ENCODE peak calls at places on chromosomes 6 and 20, in six cellular contexts. One of them, this sample, is unnamed.
A peak's percentile ranks its signal among the peaks of the same experiment; 100 is the strongest.

GRCh38 chr6:137145421-137145820 is 28.0 kb downstream of the IL22RA2 start:
- DNase-seq in PC-3: no peak
- DNase-seq in thoracic aorta: no peak
- DNase-seq in adrenal gland: no peak
- DNase-seq in cardiac muscle cell: peak; percentile 53
- DNase-seq in A549: no peak
- DNase-seq in this sample: no peak

GRCh38 chr20:39849171-39849570 is 839.9 kb downstream of the MAFB start:
- DNase-seq in PC-3: no peak
- DNase-seq in thoracic aorta: no peak
- DNase-seq in adrenal gland: no peak
- DNase-seq in cardiac muscle cell: no peak
- DNase-seq in A549: no peak
- DNase-seq in this sample: no peak

GRCh38 chr6:44022671-44023352 is 104.4 kb downstream of the MRPL14 start:
- DNase-seq in PC-3: no peak
- DNase-seq in thoracic aorta: no peak
- DNase-seq in adrenal gland: no peak
- DNase-seq in cardiac muscle cell: no peak
- DNase-seq in A549: no peak
- DNase-seq in this sample: no peak

GRCh38 chr6:54988576-54988975 is 142.0 kb downstream of the FAM83B start:
- DNase-seq in PC-3: peak; percentile 57
- DNase-seq in thoracic aorta: no peak
- DNase-seq in adrenal gland: no peak
- DNase-seq in cardiac muscle cell: no peak
- DNase-seq in A549: no peak
- DNase-seq in this sample: no peak

GRCh38 chr20:4008026-4008413 is 7.3 kb downstream of the RNF24 start:
- DNase-seq in PC-3: no peak
- DNase-seq in thoracic aorta: no peak
- DNase-seq in adrenal gland: no peak
- DNase-seq in cardiac muscle cell: no peak
- DNase-seq in A549: no peak
- DNase-seq in this sample: no peak

GRCh38 chr6:168097621-168098430 is 18.8 kb upstream of the FRMD1 start:
- DNase-seq in PC-3: no peak
- DNase-seq in thoracic aorta: no peak
- DNase-seq in adrenal gland: no peak
- DNase-seq in cardiac muscle cell: no peak
- DNase-seq in A549: no peak
- DNase-seq in this sample: no peak

GRCh38 chr6:119347466-119348307 is 1.9 kb downstream of the MAN1A1 start:
- DNase-seq in PC-3: peak; percentile 38
- DNase-seq in thoracic aorta: no peak
- DNase-seq in adrenal gland: peak; percentile 78
- DNase-seq in cardiac muscle cell: no peak
- DNase-seq in A549: no peak
- DNase-seq in this sample: peak; percentile 24

GRCh38 chr20:401682-402495 is 6.2 kb upstream of the RBCK1 start:
- DNase-seq in PC-3: peak; percentile 99
- DNase-seq in thoracic aorta: no peak
- DNase-seq in adrenal gland: peak; percentile 12
- DNase-seq in cardiac muscle cell: peak; percentile 51
- DNase-seq in A549: peak; percentile 99
- DNase-seq in this sample: no peak

GRCh38 chr20:62946918-62947317 is 5.6 kb upstream of the SLC17A9 start:
- DNase-seq in PC-3: no peak
- DNase-seq in thoracic aorta: no peak
- DNase-seq in adrenal gland: peak; percentile 41
- DNase-seq in cardiac muscle cell: peak; percentile 80
- DNase-seq in A549: no peak
- DNase-seq in this sample: no peak

GRCh38 chr6:52261229-52261628 is 16.9 kb upstream of the IL17F start:
- DNase-seq in PC-3: peak; percentile 57
- DNase-seq in thoracic aorta: no peak
- DNase-seq in adrenal gland: no peak
- DNase-seq in cardiac muscle cell: no peak
- DNase-seq in A549: no peak
- DNase-seq in this sample: no peak

GRCh38 chr20:4776079-4776630 is 54.4 kb downstream of the PRND start:
- DNase-seq in PC-3: no peak
- DNase-seq in thoracic aorta: no peak
- DNase-seq in adrenal gland: no peak
- DNase-seq in cardiac muscle cell: no peak
- DNase-seq in A549: no peak
- DNase-seq in this sample: no peak

GRCh38 chr6:158284340-158285210 is 27.7 kb upstream of the TULP4 start:
- DNase-seq in PC-3: no peak
- DNase-seq in thoracic aorta: no peak
- DNase-seq in adrenal gland: no peak
- DNase-seq in cardiac muscle cell: peak; percentile 85
- DNase-seq in A549: peak; percentile 61
- DNase-seq in this sample: no peak

GRCh38 chr20:31968299-31969126 is 562 bp downstream of the XKR7 start:
- DNase-seq in PC-3: peak; percentile 61
- DNase-seq in thoracic aorta: no peak
- DNase-seq in adrenal gland: peak; percentile 76
- DNase-seq in cardiac muscle cell: peak; percentile 76
- DNase-seq in A549: peak; percentile 81
- DNase-seq in this sample: no peak

GRCh38 chr6:41445268-41445667 is 100.9 kb upstream of the FOXP4 start:
- DNase-seq in PC-3: no peak
- DNase-seq in thoracic aorta: no peak
- DNase-seq in adrenal gland: no peak
- DNase-seq in cardiac muscle cell: peak; percentile 69
- DNase-seq in A549: no peak
- DNase-seq in this sample: no peak

GRCh38 chr20:46213946-46214830 is 94.1 kb downstream of the CDH22 start:
- DNase-seq in PC-3: no peak
- DNase-seq in thoracic aorta: no peak
- DNase-seq in adrenal gland: no peak
- DNase-seq in cardiac muscle cell: no peak
- DNase-seq in A549: peak; percentile 21
- DNase-seq in this sample: peak; percentile 81

GRCh38 chr6:28402197-28402596 is 2.6 kb upstream of the ZSCAN12 start:
- DNase-seq in PC-3: no peak
- DNase-seq in thoracic aorta: no peak
- DNase-seq in adrenal gland: no peak
- DNase-seq in cardiac muscle cell: no peak
- DNase-seq in A549: no peak
- DNase-seq in this sample: no peak

GRCh38 chr20:53940883-53941546 is 129.4 kb downstream of the BCAS1 start:
- DNase-seq in PC-3: peak; percentile 91
- DNase-seq in thoracic aorta: no peak
- DNase-seq in adrenal gland: no peak
- DNase-seq in cardiac muscle cell: peak; percentile 86
- DNase-seq in A549: peak; percentile 19
- DNase-seq in this sample: no peak

GRCh38 chr6:36904096-36904495 is 18.3 kb downstream of the C6orf89 start:
- DNase-seq in PC-3: peak; percentile 68
- DNase-seq in thoracic aorta: no peak
- DNase-seq in adrenal gland: no peak
- DNase-seq in cardiac muscle cell: no peak
- DNase-seq in A549: no peak
- DNase-seq in this sample: no peak

GRCh38 chr6:167781066-167781767 is 45.5 kb upstream of the AFDN start:
- DNase-seq in PC-3: no peak
- DNase-seq in thoracic aorta: no peak
- DNase-seq in adrenal gland: no peak
- DNase-seq in cardiac muscle cell: no peak
- DNase-seq in A549: no peak
- DNase-seq in this sample: no peak

GRCh38 chr6:33613146-33613793 is 7.9 kb upstream of the ITPR3 start:
- DNase-seq in PC-3: no peak
- DNase-seq in thoracic aorta: no peak
- DNase-seq in adrenal gland: no peak
- DNase-seq in cardiac muscle cell: peak; percentile 51
- DNase-seq in A549: no peak
- DNase-seq in this sample: no peak

GRCh38 chr6:39973661-39974060 is 39.4 kb upstream of the MOCS1 start:
- DNase-seq in PC-3: no peak
- DNase-seq in thoracic aorta: no peak
- DNase-seq in adrenal gland: no peak
- DNase-seq in cardiac muscle cell: no peak
- DNase-seq in A549: no peak
- DNase-seq in this sample: no peak

GRCh38 chr6:43714311-43715055 is 26.9 kb upstream of the MRPS18A start:
- DNase-seq in PC-3: no peak
- DNase-seq in thoracic aorta: no peak
- DNase-seq in adrenal gland: peak; percentile 48
- DNase-seq in cardiac muscle cell: peak; percentile 83
- DNase-seq in A549: no peak
- DNase-seq in this sample: no peak

GRCh38 chr6:41527721-41528408 is 18.3 kb upstream of the FOXP4 start:
- DNase-seq in PC-3: peak; percentile 12
- DNase-seq in thoracic aorta: no peak
- DNase-seq in adrenal gland: peak; percentile 31
- DNase-seq in cardiac muscle cell: peak; percentile 64
- DNase-seq in A549: no peak
- DNase-seq in this sample: no peak

GRCh38 chr6:31149827-31150447 is 7.7 kb downstream of the CCHCR1 start:
- DNase-seq in PC-3: no peak
- DNase-seq in thoracic aorta: no peak
- DNase-seq in adrenal gland: no peak
- DNase-seq in cardiac muscle cell: no peak
- DNase-seq in A549: no peak
- DNase-seq in this sample: no peak

GRCh38 chr6:12718025-12718424 is 1.5 kb downstream of the PHACTR1 start:
- DNase-seq in PC-3: peak; percentile 55
- DNase-seq in thoracic aorta: no peak
- DNase-seq in adrenal gland: no peak
- DNase-seq in cardiac muscle cell: peak; percentile 62
- DNase-seq in A549: peak; percentile 4
- DNase-seq in this sample: no peak

GRCh38 chr6:35417979-35418661 is 34.0 kb upstream of the FANCE start:
- DNase-seq in PC-3: no peak
- DNase-seq in thoracic aorta: no peak
- DNase-seq in adrenal gland: no peak
- DNase-seq in cardiac muscle cell: no peak
- DNase-seq in A549: no peak
- DNase-seq in this sample: no peak

GRCh38 chr6:163570579-163571231 is 156.2 kb downstream of the QKI start:
- DNase-seq in PC-3: no peak
- DNase-seq in thoracic aorta: no peak
- DNase-seq in adrenal gland: no peak
- DNase-seq in cardiac muscle cell: no peak
- DNase-seq in A549: no peak
- DNase-seq in this sample: no peak

GRCh38 chr20:54203281-54203680 is 4.6 kb upstream of the PFDN4 start:
- DNase-seq in PC-3: no peak
- DNase-seq in thoracic aorta: no peak
- DNase-seq in adrenal gland: no peak
- DNase-seq in cardiac muscle cell: no peak
- DNase-seq in A549: no peak
- DNase-seq in this sample: no peak

DNA sequence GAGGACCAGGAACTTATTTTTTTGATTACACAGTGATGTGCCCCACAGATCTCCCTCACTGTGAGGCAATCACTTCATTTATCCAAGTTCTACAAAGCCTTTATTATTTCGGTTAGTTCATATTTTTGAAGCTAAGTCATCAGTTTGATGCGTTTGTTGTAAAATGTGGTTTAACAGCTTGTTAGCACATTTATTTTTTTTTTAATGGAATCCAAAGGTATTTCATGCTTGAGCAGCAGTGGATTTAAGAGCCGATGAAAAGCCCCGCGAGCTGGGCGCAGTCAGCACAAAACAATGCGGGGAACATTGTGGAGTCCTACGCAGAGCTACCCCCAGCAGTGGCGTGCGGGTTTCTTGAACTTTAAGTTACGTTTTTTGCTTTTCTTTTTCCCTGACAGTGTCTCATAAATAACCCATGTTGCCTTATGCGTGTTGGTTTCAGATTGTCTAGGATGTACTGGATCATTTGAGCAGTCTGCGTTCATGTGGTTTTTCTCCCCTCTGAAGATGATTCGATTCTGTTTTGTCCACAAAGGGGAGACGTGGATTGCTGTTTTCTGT is 233.6 kb upstream of the BMP2 start:
- DNase-seq in PC-3: peak; percentile 35
- DNase-seq in thoracic aorta: no peak
- DNase-seq in adrenal gland: no peak
- DNase-seq in cardiac muscle cell: peak; percentile 88
- DNase-seq in A549: no peak
- DNase-seq in this sample: no peak
- TF ChIP-seq CTCF in PC-3: no peak
- TF ChIP-seq CTCF in thoracic aorta: no peak
- TF ChIP-seq CTCF in adrenal gland: no peak
- TF ChIP-seq CTCF in cardiac muscle cell: no peak
- TF ChIP-seq CTCF in A549: no peak
- TF ChIP-seq CTCF in this sample: no peak

GRCh38 chr6:19369770-19370169 is 467.4 kb upstream of the ID4 start:
- DNase-seq in PC-3: no peak
- DNase-seq in thoracic aorta: no peak
- DNase-seq in adrenal gland: no peak
- DNase-seq in cardiac muscle cell: no peak
- DNase-seq in A549: no peak
- DNase-seq in this sample: no peak

GRCh38 chr6:19368511-19368910 is 468.7 kb upstream of the ID4 start:
- DNase-seq in PC-3: peak; percentile 75
- DNase-seq in thoracic aorta: no peak
- DNase-seq in adrenal gland: no peak
- DNase-seq in cardiac muscle cell: peak; percentile 47
- DNase-seq in A549: no peak
- DNase-seq in this sample: no peak
- H3K27ac ChIP-seq in PC-3: no peak overlapping the region
- H3K27ac ChIP-seq in thoracic aorta: no peak overlapping the region
- H3K27ac ChIP-seq in adrenal gland: no peak overlapping the region
- H3K27ac ChIP-seq in cardiac muscle cell: no peak overlapping the region
- H3K27ac ChIP-seq in A549: no peak overlapping the region
- H3K27ac ChIP-seq in this sample: no peak overlapping the region

GRCh38 chr6:159533016-159533415 is 160.0 kb downstream of the SOD2 start:
- DNase-seq in PC-3: no peak
- DNase-seq in thoracic aorta: no peak
- DNase-seq in adrenal gland: no peak
- DNase-seq in cardiac muscle cell: no peak
- DNase-seq in A549: no peak
- DNase-seq in this sample: no peak
- H3K9me3 ChIP-seq in PC-3: no peaks in the 10 kb centered on the region
- H3K9me3 ChIP-seq in thoracic aorta: no peaks in the 10 kb centered on the region
- H3K9me3 ChIP-seq in adrenal gland: no peaks in the 10 kb centered on the region
- H3K9me3 ChIP-seq in cardiac muscle cell: no peaks in the 10 kb centered on the region
- H3K9me3 ChIP-seq in A549: no peaks in the 10 kb centered on the region
- H3K9me3 ChIP-seq in this sample: no peaks in the 10 kb centered on the region

GRCh38 chr6:68778356-68779020 is 143.4 kb downstream of the ADGRB3 start:
- DNase-seq in PC-3: peak; percentile 50
- DNase-seq in thoracic aorta: no peak
- DNase-seq in adrenal gland: no peak
- DNase-seq in cardiac muscle cell: peak; percentile 86
- DNase-seq in A549: no peak
- DNase-seq in this sample: no peak
- TF ChIP-seq CTCF in PC-3: peak; percentile 68
- TF ChIP-seq CTCF in thoracic aorta: peak; percentile 53
- TF ChIP-seq CTCF in adrenal gland: peak; percentile 72
- TF ChIP-seq CTCF in cardiac muscle cell: peak; percentile 87
- TF ChIP-seq CTCF in A549: peak; percentile 31
- TF ChIP-seq CTCF in this sample: no peak

This sample was measured in gastrocnemius medialis.